ENCODE peak calls at places on chromosomes 2 and 18, in eight cellular contexts. B is GM04504; D is body of pancreas; O is dorsolateral prefrontal cortex; R is stimulated activated CD4-positive, alpha-beta T cell treated with anti-CD3 and anti-CD28 coated beads, TNF-alpha, amount 100 ng/mL, for 4 hours; N is GM18507; F is A172; W is pancreas. L is an unnamed sample.

GRCh38 chr2:232951891-232952290 is 61.2 kb downstream of the NGEF start:
- DNase-seq in B (no peak), D (no peak), O (no peak), R (no peak), N (no peak), F (peak; percentile 68), W (no peak), L (no peak)

GRCh38 chr2:32562906-32563305 is 64.9 kb upstream of the TTC27 start:
- DNase-seq in B (no peak), D (no peak), O (no peak), R (no peak), N (no peak), F (no peak), W (no peak), L (no peak)

GRCh38 chr2:43852196-43852730 is 13.5 kb downstream of the ABCG8 start:
- DNase-seq in B (no peak), D (no peak), O (no peak), R (no peak), N (no peak), F (no peak), W (no peak), L (no peak)

GRCh38 chr18:36415606-36416005 is 118.1 kb downstream of the FHOD3 start:
- DNase-seq in B (no peak), D (no peak), O (no peak), R (no peak), N (no peak), F (no peak), W (no peak), L (no peak)

GRCh38 chr2:46365913-46366674 is 68.9 kb downstream of the EPAS1 start:
- DNase-seq in B (no peak), D (no peak), O (no peak), R (no peak), N (no peak), F (no peak), W (no peak), L (no peak)

GRCh38 chr18:23136326-23137092 is 1.2 kb downstream of the CABLES1 start:
- DNase-seq in B (no peak), D (peak; percentile 39), O (peak; percentile 51), R (no peak), N (no peak), F (no peak), W (no peak), L (peak; percentile 36)

GRCh38 chr2:28348149-28348567 is 44.5 kb upstream of the FOSL2 start:
- DNase-seq in B (no peak), D (no peak), O (no peak), R (no peak), N (no peak), F (no peak), W (no peak), L (no peak)

GRCh38 chr2:199985625-199986207 is 30.3 kb downstream of the MAIP1 start:
- DNase-seq in B (peak; percentile 49), D (peak; percentile 81), O (peak; percentile 42), R (peak; percentile 10), N (no peak), F (peak; percentile 84), W (peak; percentile 60), L (peak; percentile 75)

GRCh38 chr18:43080671-43081070 is 34.8 kb downstream of the RIT2 start:
- DNase-seq in B (no peak), D (no peak), O (no peak), R (no peak), N (no peak), F (no peak), W (no peak), L (no peak)

GRCh38 chr2:33512112-33512511 is 35.7 kb downstream of the RASGRP3 start:
- DNase-seq in B (no peak), D (no peak), O (no peak), R (no peak), N (no peak), F (no peak), W (no peak), L (no peak)

GRCh38 chr18:3424280-3424890 is 25.6 kb upstream of the TGIF1 start:
- DNase-seq in B (no peak), D (no peak), O (no peak), R (no peak), N (no peak), F (no peak), W (no peak), L (no peak)

GRCh38 chr2:144083211-144083610 is 436.7 kb downstream of the ZEB2 start:
- DNase-seq in B (peak; percentile 53), D (no peak), O (no peak), R (no peak), N (no peak), F (peak; percentile 74), W (no peak), L (peak; percentile 33)

GRCh38 chr2:3229221-3229620 is 148.4 kb downstream of the EIPR1 start:
- DNase-seq in B (peak; percentile 18), D (no peak), O (no peak), R (no peak), N (no peak), F (no peak), W (no peak), L (no peak)

GRCh38 chr2:199463000-199463692 is 5.4 kb upstream of the SATB2 start:
- DNase-seq in B (no peak), D (peak; percentile 78), O (peak; percentile 80), R (no peak), N (no peak), F (peak; percentile 56), W (peak; percentile 68), L (peak; percentile 65)

GRCh38 chr2:43460141-43460540 is 135.7 kb downstream of the THADA start:
- DNase-seq in B (no peak), D (no peak), O (no peak), R (no peak), N (no peak), F (no peak), W (no peak), L (no peak)

GRCh38 chr2:75523313-75524275 is 37.1 kb downstream of the EVA1A start:
- DNase-seq in B (no peak), D (no peak), O (no peak), R (no peak), N (no peak), F (peak; percentile 98), W (no peak), L (no peak)

GRCh38 chr2:119252186-119253113 is 28.8 kb downstream of the STEAP3 start:
- DNase-seq in B (peak; percentile 92), D (no peak), O (no peak), R (no peak), N (no peak), F (peak; percentile 99), W (no peak), L (no peak)

GRCh38 chr18:26228562-26229260 is 2.5 kb downstream of the TAF4B start:
- DNase-seq in B (no peak), D (no peak), O (no peak), R (no peak), N (no peak), F (no peak), W (no peak), L (no peak)

GRCh38 chr18:31103423-31103822 is 1.2 kb upstream of the DSC2 start:
- DNase-seq in B (no peak), D (no peak), O (no peak), R (no peak), N (no peak), F (no peak), W (no peak), L (no peak)

GRCh38 chr2:85161626-85161960 is 28.4 kb downstream of the TCF7L1 start:
- DNase-seq in B (no peak), D (no peak), O (no peak), R (no peak), N (no peak), F (peak; percentile 78), W (no peak), L (no peak)

GRCh38 chr2:36296798-36297197 is 58.8 kb upstream of the CRIM1 start:
- DNase-seq in B (no peak), D (peak; percentile 32), O (no peak), R (no peak), N (no peak), F (no peak), W (peak; percentile 6), L (no peak)

GRCh38 chr18:63128242-63128967 is 191.2 kb downstream of the BCL2 start:
- DNase-seq in B (no peak), D (no peak), O (no peak), R (no peak), N (no peak), F (no peak), W (no peak), L (no peak)

GRCh38 chr2:138974651-138975050 is 194.5 kb upstream of the NXPH2 start:
- DNase-seq in B (no peak), D (no peak), O (no peak), R (no peak), N (no peak), F (no peak), W (no peak), L (no peak)

GRCh38 chr2:56108806-56109205 is 75.0 kb upstream of the CCDC85A start:
- DNase-seq in B (no peak), D (peak; percentile 40), O (no peak), R (no peak), N (no peak), F (no peak), W (peak; percentile 7), L (no peak)

GRCh38 chr2:96097951-96098823 is 18.2 kb downstream of the ADRA2B start:
- DNase-seq in B (no peak), D (peak; percentile 2), O (peak; percentile 22), R (no peak), N (no peak), F (no peak), W (no peak), L (no peak)

GRCh38 chr2:179139506-179139905 is 89.6 kb upstream of the CCDC141 start:
- DNase-seq in B (no peak), D (no peak), O (no peak), R (no peak), N (no peak), F (peak; percentile 10), W (no peak), L (no peak)

GRCh38 chr2:199439542-199439941 is 18.2 kb downstream of the SATB2 start:
- DNase-seq in B (no peak), D (no peak), O (no peak), R (no peak), N (no peak), F (no peak), W (no peak), L (no peak)

GRCh38 chr18:37383036-37383788 is 182.4 kb downstream of the CELF4 start:
- DNase-seq in B (no peak), D (no peak), O (no peak), R (no peak), N (no peak), F (no peak), W (no peak), L (no peak)

GRCh38 chr2:173264603-173265366 is 89.9 kb upstream of the CDCA7 start:
- DNase-seq in B (no peak), D (no peak), O (no peak), R (no peak), N (peak; percentile 30), F (no peak), W (no peak), L (peak; percentile 43)

GRCh38 chr2:217929757-217930707 is 72.8 kb downstream of the TNS1 start:
- DNase-seq in B (peak; percentile 69), D (no peak), O (no peak), R (no peak), N (no peak), F (no peak), W (no peak), L (peak; percentile 81)

GRCh38 chr2:97774425-97774824 is 61.0 kb downstream of the ZAP70 start:
- DNase-seq in B (no peak), D (no peak), O (no peak), R (no peak), N (no peak), F (no peak), W (no peak), L (no peak)

GRCh38 chr2:73359915-73360697 is 25.5 kb upstream of the ALMS1 start:
- DNase-seq in B (no peak), D (no peak), O (no peak), R (no peak), N (no peak), F (peak; percentile 6), W (no peak), L (no peak)

GRCh38 chr18:61742555-61743429 is 150.0 kb downstream of the RNF152 start:
- DNase-seq in B (no peak), D (peak; percentile 38), O (no peak), R (no peak), N (no peak), F (no peak), W (no peak), L (no peak)